ENCODE peak calls at places on chromosomes 16 and 17, in seven cellular contexts. V, F, W, R, B, S and Q are unnamed samples.

GRCh38 chr16:14509055-14509454 is 121.0 kb downstream of the PARN start:
- DNase-seq in W (no peak), S (no peak), R (peak; percentile 75), V (peak; percentile 14), B (peak; percentile 47), F (peak; percentile 73), Q (no peak)

GRCh38 chr16:67431805-67432476 is 1.0 kb downstream of the HSD11B2 start:
- DNase-seq in V (no peak), W (no peak), B (no peak), F (no peak), S (no peak), R (no peak), Q (peak; percentile 65)

GRCh38 chr17:40415390-40415789 is 2.3 kb downstream of the TOP2A start:
- DNase-seq in B (peak; percentile 76), V (peak; percentile 48), W (no peak), S (no peak), R (peak; percentile 68), F (peak; percentile 76), Q (peak; percentile 64)

GRCh38 chr17:66855204-66855603 is 20.3 kb downstream of the CACNG5 start:
- DNase-seq in B (no peak), W (no peak), R (no peak), F (no peak), V (no peak), S (no peak), Q (peak; percentile 73)

GRCh38 chr16:1046271-1046955 is 26.1 kb upstream of the SSTR5 start:
- DNase-seq in S (no peak), V (no peak), R (no peak), W (no peak), B (no peak), F (no peak), Q (no peak)

GRCh38 chr16:78045865-78046581 is 23.7 kb downstream of the CLEC3A start:
- DNase-seq in V (peak; percentile 62), R (peak; percentile 51), F (peak; percentile 67), W (peak; percentile 60), S (peak; percentile 59), B (peak; percentile 35), Q (peak; percentile 93)

GRCh38 chr17:46769531-46770438 is 48.7 kb downstream of the WNT3 start:
- DNase-seq in V (no peak), B (no peak), R (no peak), S (no peak), F (peak; percentile 37), W (no peak), Q (no peak)

GRCh38 chr17:57484826-57485565 is 228.7 kb downstream of the MSI2 start:
- DNase-seq in R (no peak), F (no peak), W (no peak), V (no peak), S (no peak), B (no peak), Q (no peak)

GRCh38 chr16:27110524-27110896 is 43.8 kb downstream of the C16orf82 start:
- DNase-seq in V (no peak), S (no peak), W (no peak), R (no peak), F (no peak), B (no peak), Q (no peak)

GRCh38 chr17:58232707-58233156 is 5.7 kb upstream of the LPO start:
- DNase-seq in W (no peak), B (peak; percentile 56), S (no peak), V (peak; percentile 33), R (peak; percentile 66), F (peak; percentile 85), Q (peak; percentile 33)

GRCh38 chr16:85334718-85335583 is 222.7 kb upstream of the CIBAR2 start:
- DNase-seq in S (no peak), R (no peak), V (peak; percentile 45), B (no peak), W (no peak), F (peak; percentile 39), Q (peak; percentile 86)
- TF ChIP-seq CTCF in S (no peak), R (no peak), V (no peak), B (no peak), W (no peak), F (no peak), Q (peak; percentile 36)

GRCh38 chr17:76700627-76701470 is 9.9 kb downstream of the MXRA7 start:
- DNase-seq in R (peak; percentile 77), B (peak; percentile 83), W (peak; percentile 76), V (no peak), F (peak; percentile 81), S (peak; percentile 81), Q (peak; percentile 66)
- H3K4me3 ChIP-seq in R (no peak overlapping the region), B (peak overlapping the region; percentile 44), W (peak overlapping the region; percentile 57), V (no peak overlapping the region), F (peak overlapping the region; percentile 40), S (peak overlapping the region; percentile 57), Q (no peak overlapping the region)

DNA sequence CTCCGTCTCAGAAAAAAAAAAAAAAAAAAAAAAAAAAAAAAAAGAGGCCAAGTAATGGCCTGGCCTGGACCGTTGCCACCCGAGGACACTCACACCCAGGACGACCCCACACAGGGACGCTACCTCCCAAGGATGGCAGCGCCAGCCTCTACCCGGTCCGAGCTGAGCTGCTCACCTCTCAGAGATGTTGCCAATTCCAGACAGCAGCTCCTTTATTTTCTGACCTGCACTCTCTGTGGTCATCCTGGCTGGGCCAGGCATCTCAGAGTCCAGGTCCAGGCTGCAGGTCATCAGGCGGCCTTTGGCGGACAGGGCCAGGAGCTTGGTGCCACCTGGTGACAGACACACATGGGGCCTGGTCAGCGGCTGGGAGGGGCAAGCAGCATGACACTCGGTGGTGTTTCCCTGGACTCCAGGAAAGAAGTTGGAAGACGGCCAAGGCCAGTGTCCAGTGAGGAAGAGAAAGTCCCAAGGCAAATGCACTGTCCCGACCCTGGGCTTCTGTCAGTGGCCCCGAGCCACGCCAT is 3.1 kb downstream of the FAAP100 start:
- DNase-seq in F (no peak), V (no peak), W (no peak), S (no peak), B (no peak), R (no peak), Q (no peak)
- TF ChIP-seq CTCF in F (no peak), V (no peak), W (no peak), S (no peak), B (no peak), R (no peak), Q (no peak)

DNA sequence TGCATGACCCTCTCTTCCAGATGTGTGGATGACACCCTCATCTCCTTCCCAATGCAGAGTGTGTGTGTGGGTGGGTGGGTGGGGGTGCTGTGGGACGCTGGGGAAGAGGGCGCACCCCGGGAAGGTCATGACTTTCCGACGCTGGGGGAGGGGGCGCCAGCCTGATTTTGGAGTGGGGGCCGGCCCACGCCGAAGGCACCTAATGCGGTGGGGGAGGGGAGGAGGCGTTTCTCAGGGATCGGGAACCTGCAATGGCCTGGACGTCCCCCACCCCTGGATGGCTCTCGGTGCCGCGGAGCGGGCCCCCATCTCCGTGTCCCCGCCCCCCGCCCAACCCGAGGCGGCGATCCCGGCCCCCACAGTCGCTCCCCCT is 33.5 kb downstream of the SRCIN1 start:
- DNase-seq in F (no peak), R (no peak), V (no peak), B (no peak), W (no peak), S (no peak), Q (no peak)
- H3K4me3 ChIP-seq in F (no peak overlapping the region), R (no peak overlapping the region), V (peak overlapping the region; percentile 15), B (no peak overlapping the region), W (peak overlapping the region; percentile 51), S (peak overlapping the region; percentile 44), Q (peak overlapping the region; percentile 52)

GRCh38 chr16:88376835-88377726 is 5.7 kb upstream of the ZNF469 start:
- DNase-seq in R (peak; percentile 31), W (peak; percentile 10), V (no peak), B (peak; percentile 29), F (no peak), S (no peak), Q (no peak)
- TF ChIP-seq CTCF in R (no peak), W (no peak), V (no peak), B (no peak), F (no peak), S (no peak), Q (no peak)

GRCh38 chr16:4113358-4114256 is 2.6 kb downstream of the ADCY9 start:
- DNase-seq in S (no peak), B (peak; percentile 32), R (peak; percentile 16), W (peak; percentile 20), F (no peak), V (no peak), Q (no peak)

GRCh38 chr16:4110065-4110464 is 6.2 kb downstream of the ADCY9 start:
- DNase-seq in R (no peak), V (no peak), S (no peak), W (no peak), F (no peak), B (no peak), Q (no peak)

GRCh38 chr16:4114257-4115208 is 1.7 kb downstream of the ADCY9 start:
- DNase-seq in S (no peak), V (no peak), B (no peak), W (peak; percentile 21), F (no peak), R (no peak), Q (no peak)

GRCh38 chr16:4110680-4111079 is 5.6 kb downstream of the ADCY9 start:
- DNase-seq in F (no peak), B (no peak), R (no peak), S (no peak), V (no peak), W (no peak), Q (peak; percentile 28)

DNA sequence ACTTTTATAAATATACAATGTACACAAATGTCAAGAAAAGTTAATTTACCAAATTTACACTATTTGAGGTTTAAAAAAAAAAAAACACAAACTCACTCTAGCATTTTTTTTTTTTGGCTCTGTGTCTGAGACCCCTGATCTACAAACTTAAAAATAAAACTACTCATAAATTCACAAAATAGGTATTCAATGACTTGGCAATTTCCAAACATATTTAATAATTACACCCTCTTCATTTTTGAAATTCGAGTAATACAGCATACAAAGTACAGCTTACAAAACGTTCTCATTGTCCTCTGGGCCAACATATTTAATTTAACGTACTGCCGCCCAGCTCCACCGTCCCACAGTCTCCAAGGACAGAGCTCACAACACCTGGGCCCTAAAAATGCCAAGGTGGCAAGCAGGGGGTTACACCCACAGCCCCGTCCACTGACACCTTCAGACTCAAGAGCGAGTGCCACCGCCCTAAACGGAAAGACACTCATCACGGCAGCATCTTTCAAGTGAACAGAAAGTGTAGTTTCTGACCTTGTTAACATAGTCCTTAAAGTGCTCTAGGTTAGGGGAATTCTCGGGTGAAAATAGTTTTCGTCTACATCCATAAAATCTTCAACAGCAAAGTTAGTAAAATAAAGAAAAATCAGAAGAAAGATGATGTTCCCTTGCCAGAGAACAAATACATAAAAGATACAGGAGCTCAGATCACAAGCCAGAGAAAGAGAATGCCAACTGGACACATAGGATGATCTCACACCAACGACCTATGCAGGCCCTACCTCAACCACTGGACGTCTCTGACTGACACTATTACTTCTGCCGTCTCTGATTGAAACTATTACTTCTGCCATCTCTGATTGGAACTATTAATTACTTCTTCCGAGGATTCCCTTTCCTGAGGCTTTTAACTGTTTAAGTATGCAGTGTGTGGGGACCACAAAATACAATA is 4.2 kb downstream of the ADCY9 start:
- DNase-seq in S (no peak), V (no peak), R (peak; percentile 22), B (peak; percentile 53), W (no peak), F (peak; percentile 46), Q (no peak)
- H3K4me3 ChIP-seq in S (peak overlapping the region; percentile 77), V (peak overlapping the region; percentile 24), R (peak overlapping the region; percentile 25), B (peak overlapping the region; percentile 79), W (peak overlapping the region; percentile 82), F (peak overlapping the region; percentile 38), Q (peak overlapping the region; percentile 18)